ENCODE peak calls at places on chromosomes 3 and 15, in seven cellular contexts. One of them, this sample, is unnamed.
A peak's percentile ranks its signal among the peaks of the same experiment; 100 is the strongest.

GRCh38 chr15:66573719-66574641 is 8.2 kb upstream of the LCTL start:
- DNase-seq in neural progenitor cell: no peak
- DNase-seq in psoas muscle: no peak
- DNase-seq in endodermal cell: peak; percentile 41
- DNase-seq in ovary: no peak
- DNase-seq in tibial nerve: no peak
- DNase-seq in GM12865: no peak
- DNase-seq in this sample: no peak

GRCh38 chr3:29822051-29822450 is 541.2 kb downstream of the RBMS3 start:
- DNase-seq in neural progenitor cell: no peak
- DNase-seq in psoas muscle: no peak
- DNase-seq in endodermal cell: no peak
- DNase-seq in ovary: no peak
- DNase-seq in tibial nerve: no peak
- DNase-seq in GM12865: peak; percentile 23
- DNase-seq in this sample: no peak

GRCh38 chr3:15011174-15011573 is 53.9 kb downstream of the MRPS25 start:
- DNase-seq in neural progenitor cell: no peak
- DNase-seq in psoas muscle: no peak
- DNase-seq in endodermal cell: no peak
- DNase-seq in ovary: no peak
- DNase-seq in tibial nerve: no peak
- DNase-seq in GM12865: no peak
- DNase-seq in this sample: no peak

GRCh38 chr15:90871716-90872480 is 3.5 kb downstream of the FURIN start:
- DNase-seq in neural progenitor cell: peak; percentile 56
- DNase-seq in psoas muscle: no peak
- DNase-seq in endodermal cell: peak; percentile 86
- DNase-seq in ovary: peak; percentile 61
- DNase-seq in tibial nerve: no peak
- DNase-seq in GM12865: no peak
- DNase-seq in this sample: peak; percentile 28

GRCh38 chr15:62066663-62067447 is at the start of gene C2CD4A:
- DNase-seq in neural progenitor cell: peak; percentile 91
- DNase-seq in psoas muscle: peak; percentile 59
- DNase-seq in endodermal cell: peak; percentile 95
- DNase-seq in ovary: peak; percentile 75
- DNase-seq in tibial nerve: peak; percentile 22
- DNase-seq in GM12865: peak; percentile 40
- DNase-seq in this sample: peak; percentile 59

GRCh38 chr3:48536116-48536515 is 20.5 kb downstream of the PFKFB4 start:
- DNase-seq in neural progenitor cell: no peak
- DNase-seq in psoas muscle: no peak
- DNase-seq in endodermal cell: no peak
- DNase-seq in ovary: no peak
- DNase-seq in tibial nerve: no peak
- DNase-seq in GM12865: no peak
- DNase-seq in this sample: no peak

GRCh38 chr3:46214751-46215352 is 6.7 kb upstream of the CCR1 start:
- DNase-seq in neural progenitor cell: peak; percentile 62
- DNase-seq in psoas muscle: no peak
- DNase-seq in endodermal cell: peak; percentile 84
- DNase-seq in ovary: no peak
- DNase-seq in tibial nerve: no peak
- DNase-seq in GM12865: peak; percentile 56
- DNase-seq in this sample: no peak

GRCh38 chr15:92638291-92638708 is 17.3 kb downstream of the FAM174B start:
- DNase-seq in neural progenitor cell: no peak
- DNase-seq in psoas muscle: no peak
- DNase-seq in endodermal cell: no peak
- DNase-seq in ovary: peak; percentile 25
- DNase-seq in tibial nerve: no peak
- DNase-seq in GM12865: peak; percentile 77
- DNase-seq in this sample: no peak

GRCh38 chr3:43372809-43373587 is 86.7 kb downstream of the SNRK start:
- DNase-seq in neural progenitor cell: peak; percentile 38
- DNase-seq in psoas muscle: no peak
- DNase-seq in endodermal cell: peak; percentile 67
- DNase-seq in ovary: no peak
- DNase-seq in tibial nerve: no peak
- DNase-seq in GM12865: no peak
- DNase-seq in this sample: no peak

GRCh38 chr3:123286308-123287023 is 84.7 kb downstream of the SEC22A start:
- DNase-seq in neural progenitor cell: peak; percentile 90
- DNase-seq in psoas muscle: no peak
- DNase-seq in endodermal cell: peak; percentile 95
- DNase-seq in ovary: no peak
- DNase-seq in tibial nerve: peak; percentile 20
- DNase-seq in GM12865: peak; percentile 65
- DNase-seq in this sample: no peak

GRCh38 chr3:48064292-48064829 is 48.1 kb upstream of the MAP4 start:
- DNase-seq in neural progenitor cell: no peak
- DNase-seq in psoas muscle: no peak
- DNase-seq in endodermal cell: no peak
- DNase-seq in ovary: no peak
- DNase-seq in tibial nerve: no peak
- DNase-seq in GM12865: no peak
- DNase-seq in this sample: no peak

GRCh38 chr15:91018178-91018577 is 4.2 kb downstream of the VPS33B start:
- DNase-seq in neural progenitor cell: no peak
- DNase-seq in psoas muscle: no peak
- DNase-seq in endodermal cell: no peak
- DNase-seq in ovary: no peak
- DNase-seq in tibial nerve: no peak
- DNase-seq in GM12865: peak; percentile 18
- DNase-seq in this sample: no peak

GRCh38 chr3:63089007-63089406 is 189.1 kb upstream of the SYNPR start:
- DNase-seq in neural progenitor cell: no peak
- DNase-seq in psoas muscle: no peak
- DNase-seq in endodermal cell: no peak
- DNase-seq in ovary: no peak
- DNase-seq in tibial nerve: no peak
- DNase-seq in GM12865: no peak
- DNase-seq in this sample: no peak

GRCh38 chr15:92683511-92683834 is 27.9 kb upstream of the FAM174B start:
- DNase-seq in neural progenitor cell: peak; percentile 88
- DNase-seq in psoas muscle: peak; percentile 36
- DNase-seq in endodermal cell: peak; percentile 91
- DNase-seq in ovary: peak; percentile 60
- DNase-seq in tibial nerve: no peak
- DNase-seq in GM12865: peak; percentile 87
- DNase-seq in this sample: peak; percentile 40

GRCh38 chr3:193301441-193301840 is 60.4 kb downstream of the PLAAT1 start:
- DNase-seq in neural progenitor cell: no peak
- DNase-seq in psoas muscle: no peak
- DNase-seq in endodermal cell: no peak
- DNase-seq in ovary: no peak
- DNase-seq in tibial nerve: no peak
- DNase-seq in GM12865: no peak
- DNase-seq in this sample: no peak

GRCh38 chr15:52124270-52124878 is 11.8 kb upstream of the BCL2L10 start:
- DNase-seq in neural progenitor cell: no peak
- DNase-seq in psoas muscle: no peak
- DNase-seq in endodermal cell: no peak
- DNase-seq in ovary: no peak
- DNase-seq in tibial nerve: no peak
- DNase-seq in GM12865: peak; percentile 56
- DNase-seq in this sample: no peak

GRCh38 chr3:152595975-152596832 is 238.7 kb upstream of the P2RY1 start:
- DNase-seq in neural progenitor cell: peak; percentile 16
- DNase-seq in psoas muscle: no peak
- DNase-seq in endodermal cell: no peak
- DNase-seq in ovary: peak; percentile 55
- DNase-seq in tibial nerve: peak; percentile 69
- DNase-seq in GM12865: peak; percentile 83
- DNase-seq in this sample: peak; percentile 44
- H3K4me3 ChIP-seq in neural progenitor cell: no peak overlapping the region
- H3K4me3 ChIP-seq in psoas muscle: no peak overlapping the region
- H3K4me3 ChIP-seq in endodermal cell: peak overlapping the region; percentile 51
- H3K4me3 ChIP-seq in ovary: peak overlapping the region; percentile 18
- H3K4me3 ChIP-seq in tibial nerve: peak overlapping the region; percentile 14
- H3K4me3 ChIP-seq in GM12865: no peak overlapping the region
- H3K4me3 ChIP-seq in this sample: no peak overlapping the region

GRCh38 chr3:102006812-102007485 is 157.6 kb downstream of the NFKBIZ start:
- DNase-seq in neural progenitor cell: no peak
- DNase-seq in psoas muscle: no peak
- DNase-seq in endodermal cell: no peak
- DNase-seq in ovary: no peak
- DNase-seq in tibial nerve: peak; percentile 44
- DNase-seq in GM12865: no peak
- DNase-seq in this sample: peak; percentile 19
- TF ChIP-seq CTCF in neural progenitor cell: no peak
- TF ChIP-seq CTCF in psoas muscle: no peak
- TF ChIP-seq CTCF in endodermal cell: no peak
- TF ChIP-seq CTCF in ovary: no peak
- TF ChIP-seq CTCF in tibial nerve: no peak
- TF ChIP-seq CTCF in GM12865: no peak
- TF ChIP-seq CTCF in this sample: no peak

GRCh38 chr15:75483106-75483505 is 31.6 kb upstream of the SIN3A start:
- DNase-seq in neural progenitor cell: no peak
- DNase-seq in psoas muscle: no peak
- DNase-seq in endodermal cell: no peak
- DNase-seq in ovary: no peak
- DNase-seq in tibial nerve: no peak
- DNase-seq in GM12865: no peak
- DNase-seq in this sample: no peak

GRCh38 chr15:75479670-75480069 is 28.2 kb upstream of the SIN3A start:
- DNase-seq in neural progenitor cell: no peak
- DNase-seq in psoas muscle: no peak
- DNase-seq in endodermal cell: no peak
- DNase-seq in ovary: no peak
- DNase-seq in tibial nerve: no peak
- DNase-seq in GM12865: no peak
- DNase-seq in this sample: no peak

GRCh38 chr15:75483961-75484360 is 32.5 kb upstream of the SIN3A start:
- DNase-seq in neural progenitor cell: no peak
- DNase-seq in psoas muscle: no peak
- DNase-seq in endodermal cell: no peak
- DNase-seq in ovary: no peak
- DNase-seq in tibial nerve: no peak
- DNase-seq in GM12865: no peak
- DNase-seq in this sample: no peak
- H3K4me3 ChIP-seq in neural progenitor cell: no peak overlapping the region
- H3K4me3 ChIP-seq in psoas muscle: no peak overlapping the region
- H3K4me3 ChIP-seq in endodermal cell: no peak overlapping the region
- H3K4me3 ChIP-seq in ovary: no peak overlapping the region
- H3K4me3 ChIP-seq in tibial nerve: no peak overlapping the region
- H3K4me3 ChIP-seq in GM12865: no peak overlapping the region
- H3K4me3 ChIP-seq in this sample: no peak overlapping the region

GRCh38 chr3:86985427-86985826 is 5.5 kb downstream of the VGLL3 start:
- DNase-seq in neural progenitor cell: no peak
- DNase-seq in psoas muscle: no peak
- DNase-seq in endodermal cell: no peak
- DNase-seq in ovary: no peak
- DNase-seq in tibial nerve: no peak
- DNase-seq in GM12865: no peak
- DNase-seq in this sample: no peak
- TF ChIP-seq CTCF in neural progenitor cell: no peak
- TF ChIP-seq CTCF in psoas muscle: no peak
- TF ChIP-seq CTCF in endodermal cell: no peak
- TF ChIP-seq CTCF in ovary: no peak
- TF ChIP-seq CTCF in tibial nerve: no peak
- TF ChIP-seq CTCF in GM12865: no peak
- TF ChIP-seq CTCF in this sample: no peak

GRCh38 chr3:65193531-65193930 is 505.7 kb upstream of the ADAMTS9 start:
- DNase-seq in neural progenitor cell: no peak
- DNase-seq in psoas muscle: no peak
- DNase-seq in endodermal cell: no peak
- DNase-seq in ovary: no peak
- DNase-seq in tibial nerve: no peak
- DNase-seq in GM12865: no peak
- DNase-seq in this sample: no peak
- H3K4me3 ChIP-seq in neural progenitor cell: no peak overlapping the region
- H3K4me3 ChIP-seq in psoas muscle: no peak overlapping the region
- H3K4me3 ChIP-seq in endodermal cell: no peak overlapping the region
- H3K4me3 ChIP-seq in ovary: no peak overlapping the region
- H3K4me3 ChIP-seq in tibial nerve: no peak overlapping the region
- H3K4me3 ChIP-seq in GM12865: no peak overlapping the region
- H3K4me3 ChIP-seq in this sample: no peak overlapping the region

DNA sequence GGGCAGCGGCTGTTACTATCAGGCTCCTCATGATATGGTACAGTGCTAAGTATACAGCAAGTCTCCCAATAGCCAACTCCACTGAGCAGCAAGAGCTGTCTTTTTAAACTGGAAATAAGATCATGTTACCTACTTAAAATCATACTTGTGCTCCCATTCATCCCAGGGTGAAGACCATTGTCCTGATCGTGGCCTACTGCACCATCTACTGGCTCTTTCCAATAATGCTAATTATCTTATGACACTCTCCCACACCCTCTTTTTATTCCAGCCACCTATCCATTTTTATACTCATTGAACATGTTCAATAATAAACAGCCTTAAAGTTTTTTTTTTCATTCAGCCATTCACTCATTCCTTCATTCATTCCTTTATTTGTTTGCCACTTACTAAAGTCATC is 117.7 kb downstream of the GBE1 start:
- DNase-seq in neural progenitor cell: peak; percentile 16
- DNase-seq in psoas muscle: no peak
- DNase-seq in endodermal cell: no peak
- DNase-seq in ovary: no peak
- DNase-seq in tibial nerve: no peak
- DNase-seq in GM12865: peak; percentile 11
- DNase-seq in this sample: no peak
- TF ChIP-seq CTCF in neural progenitor cell: peak; percentile 46
- TF ChIP-seq CTCF in psoas muscle: peak; percentile 13
- TF ChIP-seq CTCF in endodermal cell: peak; percentile 74
- TF ChIP-seq CTCF in ovary: no peak
- TF ChIP-seq CTCF in tibial nerve: no peak
- TF ChIP-seq CTCF in GM12865: no peak
- TF ChIP-seq CTCF in this sample: no peak

GRCh38 chr3:1381647-1382036 is 288.8 kb downstream of the CNTN6 start:
- DNase-seq in neural progenitor cell: no peak
- DNase-seq in psoas muscle: no peak
- DNase-seq in endodermal cell: no peak
- DNase-seq in ovary: no peak
- DNase-seq in tibial nerve: no peak
- DNase-seq in GM12865: no peak
- DNase-seq in this sample: no peak

GRCh38 chr3:1375145-1375544 is 282.3 kb downstream of the CNTN6 start:
- DNase-seq in neural progenitor cell: no peak
- DNase-seq in psoas muscle: no peak
- DNase-seq in endodermal cell: no peak
- DNase-seq in ovary: no peak
- DNase-seq in tibial nerve: no peak
- DNase-seq in GM12865: no peak
- DNase-seq in this sample: no peak

GRCh38 chr3:1380926-1381646 is 288.3 kb downstream of the CNTN6 start:
- DNase-seq in neural progenitor cell: no peak
- DNase-seq in psoas muscle: no peak
- DNase-seq in endodermal cell: no peak
- DNase-seq in ovary: no peak
- DNase-seq in tibial nerve: peak; percentile 5
- DNase-seq in GM12865: peak; percentile 1
- DNase-seq in this sample: no peak
- H3K4me3 ChIP-seq in neural progenitor cell: no peak overlapping the region
- H3K4me3 ChIP-seq in psoas muscle: no peak overlapping the region
- H3K4me3 ChIP-seq in endodermal cell: no peak overlapping the region
- H3K4me3 ChIP-seq in ovary: no peak overlapping the region
- H3K4me3 ChIP-seq in tibial nerve: no peak overlapping the region
- H3K4me3 ChIP-seq in GM12865: no peak overlapping the region
- H3K4me3 ChIP-seq in this sample: no peak overlapping the region